ENCODE peak calls at places on chromosomes 1 and 21, in six cellular contexts. C is HCT116, X is H1, L is SK-N-SH, S is HepG2, B is GM12878. A is an unnamed sample.

GRCh38 chr21:32941263-32941662 is 84.5 kb upstream of the OLIG2 start:
- DNase-seq in C (no peak), X (no peak), L (no peak), S (no peak), B (no peak), A (no peak)

GRCh38 chr1:66271904-66272254 is 262.1 kb upstream of the SGIP1 start:
- DNase-seq in C (no peak), X (no peak), L (peak; percentile 13), S (no peak), B (no peak), A (no peak)

GRCh38 chr1:66396212-66396890 is 137.6 kb upstream of the SGIP1 start:
- DNase-seq in C (no peak), X (no peak), L (no peak), S (no peak), B (peak; percentile 71), A (no peak)

GRCh38 chr21:38903578-38904193 is 98.0 kb downstream of the ETS2 start:
- DNase-seq in C (no peak), X (no peak), L (no peak), S (no peak), B (no peak), A (no peak)

GRCh38 chr1:181101581-181102226 is 13.2 kb downstream of the IER5 start:
- DNase-seq in C (no peak), X (no peak), L (no peak), S (no peak), B (no peak), A (no peak)

GRCh38 chr1:54955359-54955758 is 25.1 kb upstream of the TMEM61 start:
- DNase-seq in C (no peak), X (no peak), L (no peak), S (no peak), B (no peak), A (no peak)

GRCh38 chr1:180967558-180967957 is 54.9 kb downstream of the KIAA1614 start:
- DNase-seq in C (no peak), X (no peak), L (no peak), S (no peak), B (no peak), A (no peak)

GRCh38 chr1:234918216-234918841 is 210.3 kb downstream of the TOMM20 start:
- DNase-seq in C (no peak), X (no peak), L (no peak), S (no peak), B (no peak), A (peak; percentile 87)

GRCh38 chr1:150159550-150159949 is 9.8 kb downstream of the PLEKHO1 start:
- DNase-seq in C (no peak), X (no peak), L (no peak), S (no peak), B (no peak), A (no peak)

GRCh38 chr1:236733654-236734053 is 47.4 kb downstream of the ACTN2 start:
- DNase-seq in C (no peak), X (no peak), L (no peak), S (no peak), B (no peak), A (no peak)

GRCh38 chr1:30933874-30934252 is 25.3 kb upstream of the SDC3 start:
- DNase-seq in C (no peak), X (no peak), L (no peak), S (no peak), B (no peak), A (no peak)

GRCh38 chr1:34320081-34320480 is 143.4 kb downstream of the C1orf94 start:
- DNase-seq in C (no peak), X (no peak), L (peak; percentile 23), S (no peak), B (no peak), A (no peak)

GRCh38 chr1:35573776-35574654 is 901 bp downstream of the TFAP2E start:
- DNase-seq in C (no peak), X (peak; percentile 73), L (no peak), S (no peak), B (no peak), A (no peak)

GRCh38 chr1:73593379-73593778 is 604.6 kb downstream of the LRRIQ3 start:
- DNase-seq in C (no peak), X (no peak), L (no peak), S (no peak), B (no peak), A (peak; percentile 5)

GRCh38 chr1:86650065-86650464 is 54.3 kb upstream of the SH3GLB1 start:
- DNase-seq in C (no peak), X (no peak), L (no peak), S (no peak), B (no peak), A (no peak)

GRCh38 chr1:233689748-233690254 is 75.9 kb downstream of the KCNK1 start:
- DNase-seq in C (no peak), X (no peak), L (no peak), S (no peak), B (no peak), A (no peak)

GRCh38 chr21:43787180-43787533 is 2.2 kb upstream of the RRP1 start:
- DNase-seq in C (no peak), X (no peak), L (no peak), S (no peak), B (no peak), A (no peak)

GRCh38 chr1:63261736-63262142 is 60.6 kb upstream of the FOXD3 start:
- DNase-seq in C (no peak), X (no peak), L (no peak), S (peak; percentile 45), B (no peak), A (no peak)

GRCh38 chr1:204463125-204464060 is 31.2 kb downstream of the PIK3C2B start:
- DNase-seq in C (no peak), X (no peak), L (peak; percentile 49), S (no peak), B (no peak), A (no peak)

GRCh38 chr1:45938029-45938428 is 134.6 kb downstream of the MAST2 start:
- DNase-seq in C (no peak), X (no peak), L (no peak), S (no peak), B (no peak), A (no peak)

GRCh38 chr1:110916669-110917306 is 43.8 kb downstream of the CD53 start:
- DNase-seq in C (peak; percentile 22), X (no peak), L (no peak), S (peak; percentile 2), B (no peak), A (peak; percentile 61)

GRCh38 chr1:200907611-200908097 is 13.0 kb downstream of the INAVA start:
- DNase-seq in C (no peak), X (no peak), L (no peak), S (peak; percentile 90), B (peak; percentile 67), A (no peak)

GRCh38 chr1:40944326-40944725 is 35.2 kb upstream of the CTPS1 start:
- DNase-seq in C (no peak), X (no peak), L (no peak), S (peak; percentile 63), B (no peak), A (peak; percentile 82)

GRCh38 chr1:2061065-2061778 is 11.0 kb downstream of the PRKCZ start:
- DNase-seq in C (no peak), X (no peak), L (no peak), S (no peak), B (no peak), A (no peak)

GRCh38 chr1:40607921-40608320 is 57.6 kb downstream of the RIMS3 start:
- DNase-seq in C (no peak), X (no peak), L (no peak), S (no peak), B (no peak), A (no peak)

GRCh38 chr1:14787604-14788003 is 189.1 kb downstream of the KAZN start:
- DNase-seq in C (no peak), X (peak; percentile 55), L (no peak), S (no peak), B (no peak), A (no peak)

GRCh38 chr1:118650084-118650807 is 337.9 kb downstream of the TBX15 start:
- DNase-seq in C (no peak), X (no peak), L (no peak), S (no peak), B (no peak), A (no peak)

GRCh38 chr1:239956230-239956629 is 135.5 kb upstream of the FMN2 start:
- DNase-seq in C (no peak), X (no peak), L (no peak), S (no peak), B (no peak), A (no peak)

GRCh38 chr1:239951518-239952130 is 140.1 kb upstream of the FMN2 start:
- DNase-seq in C (peak; percentile 27), X (peak; percentile 72), L (peak; percentile 72), S (peak; percentile 63), B (no peak), A (peak; percentile 81)

GRCh38 chr1:239954836-239955235 is 136.8 kb upstream of the FMN2 start:
- DNase-seq in C (no peak), X (no peak), L (no peak), S (no peak), B (no peak), A (no peak)

GRCh38 chr1:239955431-239955830 is 136.3 kb upstream of the FMN2 start:
- DNase-seq in C (no peak), X (no peak), L (no peak), S (no peak), B (no peak), A (no peak)

GRCh38 chr1:239952348-239953307 is 139.1 kb upstream of the FMN2 start:
- DNase-seq in C (no peak), X (peak; percentile 78), L (no peak), S (peak; percentile 29), B (no peak), A (peak; percentile 64)
- TF ChIP-seq JUND in C (no peak), X (no peak), L (no peak), S (no peak), B (no peak), A (no peak)

GRCh38 chr1:198125995-198126758 is 30.6 kb upstream of the NEK7 start:
- DNase-seq in C (no peak), X (no peak), L (no peak), S (peak; percentile 25), B (no peak), A (peak; percentile 72)
- TF ChIP-seq JUND in C (no peak), X (no peak), L (peak; percentile 17), S (no peak), B (no peak), A (no peak)

DNA sequence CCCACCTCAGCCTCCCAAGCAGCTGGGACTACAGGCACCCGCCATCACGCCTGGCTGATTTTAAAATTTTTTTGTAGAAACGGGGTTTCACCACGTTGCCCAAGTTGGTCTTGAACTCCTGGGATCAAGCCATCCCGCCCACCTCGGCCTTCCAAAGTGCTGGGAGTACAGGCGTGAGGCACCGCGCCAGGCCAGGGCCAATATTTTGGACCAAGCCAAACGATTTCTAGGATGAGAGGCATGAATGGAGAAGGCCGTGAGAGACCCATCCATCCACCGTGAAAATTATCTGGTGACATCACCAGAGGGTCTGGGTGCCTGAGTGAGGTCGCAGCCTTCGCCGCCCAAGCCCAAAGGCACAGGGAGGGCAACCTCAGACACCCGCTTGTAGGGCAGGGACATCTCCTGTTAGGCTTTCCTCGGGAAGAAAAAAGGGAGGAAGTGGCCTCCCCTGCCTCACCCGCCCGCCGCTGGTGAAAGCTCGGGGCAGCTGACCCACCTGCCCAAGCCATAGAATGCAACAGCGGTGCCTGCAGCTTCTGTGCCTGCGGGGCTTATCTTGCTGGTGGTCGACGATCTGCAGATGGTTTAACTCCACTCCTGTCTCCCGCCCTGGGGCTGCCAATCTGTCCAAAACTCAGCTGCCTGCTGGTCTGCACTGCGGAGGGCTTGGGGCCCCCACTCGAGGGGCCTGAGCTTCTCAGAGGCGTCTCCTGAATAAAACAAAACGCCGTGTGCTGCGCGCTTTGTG is 85.7 kb downstream of the MRPS6 start:
- DNase-seq in C (no peak), X (no peak), L (no peak), S (no peak), B (no peak), A (no peak)
- TF ChIP-seq JUND in C (no peak), X (no peak), L (no peak), S (no peak), B (no peak), A (no peak)

GRCh38 chr1:56516539-56517252 is 62.7 kb downstream of the PLPP3 start:
- DNase-seq in C (peak; percentile 71), X (no peak), L (no peak), S (no peak), B (peak; percentile 43), A (peak; percentile 92)
- TF ChIP-seq JUND in C (peak; percentile 78), X (peak; percentile 66), L (no peak), S (no peak), B (no peak), A (peak; percentile 28)